ENCODE peak calls at places on chromosomes 4 and X, in four cellular contexts. One of them, this sample, is unnamed.

GRCh38 chrX:74383611-74384010 is 37.7 kb upstream of the SLC16A2 start:
- DNase-seq in RWPE1: peak; percentile 50
- DNase-seq in dorsolateral prefrontal cortex: peak; percentile 14
- DNase-seq in heart right ventricle: peak; percentile 10
- DNase-seq in this sample: peak; percentile 56

GRCh38 chr4:113905301-113905700 is 74.1 kb downstream of the ARSJ start:
- DNase-seq in dorsolateral prefrontal cortex: no peak
- DNase-seq in RWPE1: no peak
- DNase-seq in heart right ventricle: no peak
- DNase-seq in this sample: peak; percentile 15

GRCh38 chr4:182975806-182976205 is 58.6 kb upstream of the DCTD start:
- DNase-seq in heart right ventricle: no peak
- DNase-seq in dorsolateral prefrontal cortex: no peak
- DNase-seq in RWPE1: peak; percentile 75
- DNase-seq in this sample: peak; percentile 80

GRCh38 chr4:168796362-168797106 is 213.5 kb downstream of the CBR4 start:
- DNase-seq in dorsolateral prefrontal cortex: no peak
- DNase-seq in heart right ventricle: no peak
- DNase-seq in RWPE1: peak; percentile 36
- DNase-seq in this sample: peak; percentile 25

GRCh38 chrX:119709630-119710029 is 16.7 kb upstream of the SEPTIN6 start:
- DNase-seq in heart right ventricle: no peak
- DNase-seq in dorsolateral prefrontal cortex: no peak
- DNase-seq in RWPE1: no peak
- DNase-seq in this sample: no peak

GRCh38 chr4:158169931-158170690 is 2.7 kb downstream of the GASK1B start:
- DNase-seq in heart right ventricle: no peak
- DNase-seq in dorsolateral prefrontal cortex: no peak
- DNase-seq in RWPE1: no peak
- DNase-seq in this sample: no peak

GRCh38 chr4:13331827-13332226 is 152.3 kb downstream of the RAB28 start:
- DNase-seq in heart right ventricle: no peak
- DNase-seq in dorsolateral prefrontal cortex: no peak
- DNase-seq in RWPE1: no peak
- DNase-seq in this sample: no peak

GRCh38 chr4:138639018-138639876 is 376.3 kb upstream of the NOCT start:
- DNase-seq in RWPE1: peak; percentile 14
- DNase-seq in heart right ventricle: no peak
- DNase-seq in dorsolateral prefrontal cortex: no peak
- DNase-seq in this sample: peak; percentile 24

GRCh38 chrX:101550825-101551767 is 749 bp downstream of the ARMCX1 start:
- DNase-seq in RWPE1: peak; percentile 19
- DNase-seq in heart right ventricle: peak; percentile 46
- DNase-seq in dorsolateral prefrontal cortex: peak; percentile 37
- DNase-seq in this sample: no peak

GRCh38 chr4:14771091-14771490 is 231.2 kb upstream of the CPEB2 start:
- DNase-seq in heart right ventricle: no peak
- DNase-seq in dorsolateral prefrontal cortex: no peak
- DNase-seq in RWPE1: peak; percentile 14
- DNase-seq in this sample: peak; percentile 89

GRCh38 chrX:102858826-102859627 is 78.0 kb upstream of the RAB40AL start:
- DNase-seq in heart right ventricle: no peak
- DNase-seq in dorsolateral prefrontal cortex: no peak
- DNase-seq in RWPE1: no peak
- DNase-seq in this sample: no peak

GRCh38 chrX:86407371-86407770 is 259.1 kb downstream of the DACH2 start:
- DNase-seq in RWPE1: no peak
- DNase-seq in dorsolateral prefrontal cortex: no peak
- DNase-seq in heart right ventricle: no peak
- DNase-seq in this sample: no peak

GRCh38 chrX:11461181-11462001 is 168.2 kb downstream of the AMELX start:
- DNase-seq in RWPE1: no peak
- DNase-seq in heart right ventricle: no peak
- DNase-seq in dorsolateral prefrontal cortex: no peak
- DNase-seq in this sample: no peak

GRCh38 chr4:138400528-138400927 is 158.4 kb upstream of the SLC7A11 start:
- DNase-seq in heart right ventricle: no peak
- DNase-seq in RWPE1: no peak
- DNase-seq in dorsolateral prefrontal cortex: no peak
- DNase-seq in this sample: no peak

GRCh38 chr4:123398151-123398802 is 1.7 kb downstream of the SPRY1 start:
- DNase-seq in heart right ventricle: peak; percentile 65
- DNase-seq in dorsolateral prefrontal cortex: peak; percentile 70
- DNase-seq in RWPE1: peak; percentile 61
- DNase-seq in this sample: peak; percentile 70

GRCh38 chr4:17558941-17559708 is 17.9 kb upstream of the LAP3 start:
- DNase-seq in heart right ventricle: no peak
- DNase-seq in RWPE1: no peak
- DNase-seq in dorsolateral prefrontal cortex: no peak
- DNase-seq in this sample: no peak

GRCh38 chr4:118904935-118905334 is 16.3 kb downstream of the SYNPO2 start:
- DNase-seq in heart right ventricle: no peak
- DNase-seq in RWPE1: no peak
- DNase-seq in dorsolateral prefrontal cortex: no peak
- DNase-seq in this sample: no peak

GRCh38 chrX:21373637-21374162 is 518 bp upstream of the CNKSR2 start:
- DNase-seq in dorsolateral prefrontal cortex: peak; percentile 56
- DNase-seq in heart right ventricle: peak; percentile 37
- DNase-seq in RWPE1: no peak
- DNase-seq in this sample: no peak

GRCh38 chr4:82721819-82722423 is 76.7 kb downstream of the SCD5 start:
- DNase-seq in dorsolateral prefrontal cortex: peak; percentile 34
- DNase-seq in RWPE1: peak; percentile 21
- DNase-seq in heart right ventricle: peak; percentile 27
- DNase-seq in this sample: peak; percentile 45

GRCh38 chr4:79472693-79473552 is 64.9 kb upstream of the GK2 start:
- DNase-seq in heart right ventricle: no peak
- DNase-seq in dorsolateral prefrontal cortex: no peak
- DNase-seq in RWPE1: no peak
- DNase-seq in this sample: no peak

GRCh38 chr4:2791518-2792395 is 1.1 kb upstream of the SH3BP2 start:
- DNase-seq in dorsolateral prefrontal cortex: no peak
- DNase-seq in RWPE1: no peak
- DNase-seq in heart right ventricle: peak; percentile 37
- DNase-seq in this sample: no peak

GRCh38 chr4:69322055-69322454 is 41.8 kb downstream of the UGT2B28 start:
- DNase-seq in heart right ventricle: no peak
- DNase-seq in RWPE1: peak; percentile 0
- DNase-seq in dorsolateral prefrontal cortex: no peak
- DNase-seq in this sample: peak; percentile 17

GRCh38 chr4:115234405-115235093 is 121.1 kb upstream of the NDST4 start:
- DNase-seq in dorsolateral prefrontal cortex: no peak
- DNase-seq in heart right ventricle: no peak
- DNase-seq in RWPE1: no peak
- DNase-seq in this sample: peak; percentile 28

GRCh38 chr4:7359302-7360063 is 75.2 kb downstream of the PSAPL1 start:
- DNase-seq in RWPE1: no peak
- DNase-seq in heart right ventricle: no peak
- DNase-seq in dorsolateral prefrontal cortex: no peak
- DNase-seq in this sample: no peak

GRCh38 chr4:54005475-54005874 is 58.9 kb downstream of the CHIC2 start:
- DNase-seq in RWPE1: no peak
- DNase-seq in heart right ventricle: no peak
- DNase-seq in dorsolateral prefrontal cortex: no peak
- DNase-seq in this sample: peak; percentile 29

GRCh38 chrX:22758807-22759481 is 240.8 kb upstream of the DDX53 start:
- DNase-seq in dorsolateral prefrontal cortex: no peak
- DNase-seq in heart right ventricle: no peak
- DNase-seq in RWPE1: no peak
- DNase-seq in this sample: no peak

GRCh38 chr4:77432702-77433101 is 172.9 kb upstream of the CXCL13 start:
- DNase-seq in heart right ventricle: no peak
- DNase-seq in dorsolateral prefrontal cortex: no peak
- DNase-seq in RWPE1: no peak
- DNase-seq in this sample: peak; percentile 47

GRCh38 chr4:15420642-15421041 is 7.2 kb upstream of the C1QTNF7 start:
- DNase-seq in heart right ventricle: no peak
- DNase-seq in dorsolateral prefrontal cortex: no peak
- DNase-seq in RWPE1: no peak
- DNase-seq in this sample: peak; percentile 63

GRCh38 chr4:10022346-10023049 is 1.2 kb upstream of the SLC2A9 start:
- DNase-seq in dorsolateral prefrontal cortex: no peak
- DNase-seq in heart right ventricle: no peak
- DNase-seq in RWPE1: no peak
- DNase-seq in this sample: peak; percentile 24

GRCh38 chr4:10023806-10024205 is 2.5 kb upstream of the SLC2A9 start:
- DNase-seq in heart right ventricle: no peak
- DNase-seq in dorsolateral prefrontal cortex: no peak
- DNase-seq in RWPE1: no peak
- DNase-seq in this sample: no peak

GRCh38 chr4:10025230-10025806 is 4.0 kb upstream of the SLC2A9 start:
- DNase-seq in RWPE1: no peak
- DNase-seq in heart right ventricle: no peak
- DNase-seq in dorsolateral prefrontal cortex: no peak
- DNase-seq in this sample: no peak

GRCh38 chr4:10023050-10023419 is 1.7 kb upstream of the SLC2A9 start:
- DNase-seq in RWPE1: no peak
- DNase-seq in dorsolateral prefrontal cortex: no peak
- DNase-seq in heart right ventricle: no peak
- DNase-seq in this sample: no peak

DNA sequence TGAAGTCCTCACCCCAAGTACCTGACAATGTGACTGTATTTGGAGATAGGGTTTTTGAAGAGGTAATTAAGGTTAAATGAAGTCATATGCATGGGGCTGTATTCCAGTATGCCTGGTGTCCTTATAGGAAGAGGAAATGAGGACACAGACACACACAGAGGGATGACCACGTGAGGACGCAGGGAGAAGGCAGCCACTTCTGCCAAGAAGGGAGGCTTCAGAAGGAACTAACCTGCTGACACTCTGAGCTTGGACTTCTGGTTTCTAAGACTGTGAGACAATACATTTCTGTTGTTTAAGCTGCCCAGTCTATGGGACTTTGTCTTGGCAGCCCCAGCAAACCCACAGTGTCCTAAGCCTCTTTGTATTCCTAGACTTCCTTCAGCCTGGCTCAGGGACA is 3.0 kb upstream of the SLC2A9 start:
- DNase-seq in heart right ventricle: no peak
- DNase-seq in dorsolateral prefrontal cortex: no peak
- DNase-seq in RWPE1: no peak
- DNase-seq in this sample: no peak
- TF ChIP-seq CTCF in heart right ventricle: no peak
- TF ChIP-seq CTCF in dorsolateral prefrontal cortex: no peak
- TF ChIP-seq CTCF in RWPE1: no peak
- TF ChIP-seq CTCF in this sample: no peak

GRCh38 chr4:128387600-128388351 is 100.2 kb upstream of the PGRMC2 start:
- DNase-seq in dorsolateral prefrontal cortex: no peak
- DNase-seq in heart right ventricle: no peak
- DNase-seq in RWPE1: peak; percentile 62
- DNase-seq in this sample: peak; percentile 51

GRCh38 chr4:128385199-128385598 is 97.6 kb upstream of the PGRMC2 start:
- DNase-seq in RWPE1: no peak
- DNase-seq in dorsolateral prefrontal cortex: no peak
- DNase-seq in heart right ventricle: no peak
- DNase-seq in this sample: no peak

GRCh38 chr4:128385683-128386304 is 98.2 kb upstream of the PGRMC2 start:
- DNase-seq in heart right ventricle: no peak
- DNase-seq in RWPE1: peak; percentile 80
- DNase-seq in dorsolateral prefrontal cortex: no peak
- DNase-seq in this sample: peak; percentile 91

GRCh38 chr4:128388352-128388630 is 100.7 kb upstream of the PGRMC2 start:
- DNase-seq in heart right ventricle: no peak
- DNase-seq in RWPE1: no peak
- DNase-seq in dorsolateral prefrontal cortex: no peak
- DNase-seq in this sample: peak; percentile 24

GRCh38 chr4:128386761-128387599 is 99.4 kb upstream of the PGRMC2 start:
- DNase-seq in heart right ventricle: peak; percentile 84
- DNase-seq in dorsolateral prefrontal cortex: peak; percentile 92
- DNase-seq in RWPE1: peak; percentile 70
- DNase-seq in this sample: peak; percentile 94
- TF ChIP-seq CTCF in heart right ventricle: no peak
- TF ChIP-seq CTCF in dorsolateral prefrontal cortex: peak; percentile 26
- TF ChIP-seq CTCF in RWPE1: no peak
- TF ChIP-seq CTCF in this sample: no peak

GRCh38 chrX:129522184-129523059 is 868 bp downstream of the SMARCA1 start:
- DNase-seq in RWPE1: peak; percentile 62
- DNase-seq in heart right ventricle: peak; percentile 47
- DNase-seq in dorsolateral prefrontal cortex: peak; percentile 44
- DNase-seq in this sample: peak; percentile 73
- TF ChIP-seq CTCF in RWPE1: no peak
- TF ChIP-seq CTCF in heart right ventricle: no peak
- TF ChIP-seq CTCF in dorsolateral prefrontal cortex: no peak
- TF ChIP-seq CTCF in this sample: no peak

DNA sequence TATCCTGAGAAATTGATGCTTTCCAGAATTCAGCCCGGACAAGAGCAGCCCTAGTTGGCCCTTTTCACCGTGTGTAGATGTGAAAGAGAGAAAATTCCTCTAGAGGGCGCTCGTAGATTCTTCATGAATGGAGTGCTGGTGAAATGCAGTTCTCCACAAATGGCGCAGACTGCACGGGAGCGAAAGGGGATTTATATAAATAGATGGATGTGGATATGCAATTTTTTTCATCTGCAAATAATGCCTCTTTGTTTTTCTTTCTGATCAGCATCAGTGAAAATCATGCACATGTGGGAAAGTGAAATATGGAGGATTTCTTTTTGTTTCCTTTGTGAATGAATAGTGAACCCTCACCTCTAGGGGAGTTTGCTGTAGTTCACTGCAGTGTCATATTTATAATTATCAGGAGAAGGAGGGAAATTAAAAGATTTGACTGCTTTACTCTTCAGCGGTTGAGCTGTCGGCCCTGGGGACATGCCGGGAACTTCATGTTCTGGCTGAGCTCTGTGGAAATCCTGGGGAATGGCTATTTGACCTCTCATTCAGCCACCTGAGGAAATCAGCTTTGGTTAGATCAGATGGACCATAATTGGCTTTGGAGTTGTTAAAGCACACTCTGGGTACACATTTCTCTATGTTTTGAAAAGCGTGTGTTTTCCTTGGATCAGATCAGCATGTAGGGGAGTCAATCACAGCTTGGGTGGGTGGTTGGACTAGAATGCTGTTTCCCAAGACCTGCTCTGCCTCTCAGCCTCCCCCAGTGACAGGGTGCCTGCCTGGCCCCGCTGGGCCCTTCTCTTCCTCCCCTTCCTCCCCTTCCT is 115.0 kb upstream of the SHISA3 start:
- DNase-seq in dorsolateral prefrontal cortex: peak; percentile 53
- DNase-seq in RWPE1: peak; percentile 63
- DNase-seq in heart right ventricle: no peak
- DNase-seq in this sample: peak; percentile 86
- TF ChIP-seq CTCF in dorsolateral prefrontal cortex: peak; percentile 94
- TF ChIP-seq CTCF in RWPE1: peak; percentile 71
- TF ChIP-seq CTCF in heart right ventricle: peak; percentile 72
- TF ChIP-seq CTCF in this sample: peak; percentile 82

GRCh38 chrX:40922307-40922706 is 162.9 kb upstream of the USP9X start:
- DNase-seq in dorsolateral prefrontal cortex: no peak
- DNase-seq in RWPE1: peak; percentile 26
- DNase-seq in heart right ventricle: no peak
- DNase-seq in this sample: peak; percentile 69
- TF ChIP-seq CTCF in dorsolateral prefrontal cortex: no peak
- TF ChIP-seq CTCF in RWPE1: peak; percentile 53
- TF ChIP-seq CTCF in heart right ventricle: peak; percentile 21
- TF ChIP-seq CTCF in this sample: peak; percentile 38

This sample was measured in MCF 10A.